ENCODE peak calls at places on chromosomes 16 and 17, in nine cellular contexts. R is stomach, I is A549, J is testis, Y is adrenal gland, Z is lung, D is hepatocyte, V is mammary epithelial cell, W is uterus. B is an unnamed sample.

GRCh38 chr16:80527297-80527696 is 13.5 kb upstream of the DYNLRB2 start:
- DNase-seq in V (peak; percentile 11), R (no peak), J (peak; percentile 71), I (no peak), Z (no peak), D (peak; percentile 63), Y (peak; percentile 22), W (no peak), B (no peak)

GRCh38 chr16:12081048-12081404 is 104.5 kb downstream of the SNX29 start:
- DNase-seq in D (no peak), W (no peak), I (no peak), V (no peak), R (no peak), J (no peak), Y (peak; percentile 9), Z (no peak), B (no peak)

GRCh38 chr17:50180593-50180992 is 14.8 kb downstream of the SGCA start:
- DNase-seq in Y (no peak), W (no peak), J (no peak), R (no peak), Z (no peak), D (no peak), V (no peak), I (no peak), B (no peak)

GRCh38 chr17:64315032-64315490 is 52.0 kb upstream of the TEX2 start:
- DNase-seq in W (peak; percentile 93), I (no peak), V (no peak), J (peak; percentile 86), D (no peak), R (peak; percentile 79), Y (peak; percentile 80), Z (peak; percentile 88), B (no peak)

GRCh38 chr16:49461517-49461951 is 87.9 kb downstream of the C16orf78 start:
- DNase-seq in W (no peak), R (peak; percentile 2), I (no peak), V (no peak), Y (peak; percentile 8), D (no peak), J (no peak), Z (no peak), B (no peak)

GRCh38 chr17:5672141-5672540 is 87.8 kb upstream of the NLRP1 start:
- DNase-seq in Z (no peak), I (no peak), Y (no peak), J (no peak), W (no peak), R (no peak), V (no peak), D (no peak), B (no peak)

GRCh38 chr17:5473906-5474305 is 5.1 kb upstream of the DHX33 start:
- DNase-seq in W (no peak), I (no peak), D (no peak), R (no peak), V (no peak), J (no peak), Z (no peak), Y (no peak), B (no peak)

GRCh38 chr16:73473713-73474112 is 425.8 kb upstream of the ZFHX3 start:
- DNase-seq in W (no peak), D (peak; percentile 13), I (no peak), Y (no peak), Z (no peak), J (no peak), R (no peak), V (no peak), B (no peak)

GRCh38 chr16:9797306-9797705 is 384.9 kb downstream of the GRIN2A start:
- DNase-seq in V (peak; percentile 6), Z (no peak), J (no peak), I (no peak), D (peak; percentile 67), W (no peak), Y (no peak), R (no peak), B (no peak)

GRCh38 chr16:89349947-89350633 is 132.6 kb downstream of the ZNF778 start:
- DNase-seq in R (no peak), Y (no peak), Z (no peak), W (no peak), I (no peak), V (no peak), J (no peak), D (no peak), B (no peak)

GRCh38 chr16:53129281-53130192 is 74.7 kb downstream of the CHD9 start:
- DNase-seq in D (peak; percentile 42), W (no peak), Y (no peak), R (no peak), I (no peak), V (peak; percentile 23), J (no peak), Z (no peak), B (peak; percentile 38)

GRCh38 chr17:65064452-65065019 is 8.0 kb upstream of the GNA13 start:
- DNase-seq in D (peak; percentile 62), R (no peak), Y (no peak), V (peak; percentile 96), Z (no peak), J (no peak), W (no peak), I (peak; percentile 32), B (peak; percentile 81)

GRCh38 chr16:73232555-73233422 is 184.9 kb upstream of the ZFHX3 start:
- DNase-seq in J (peak; percentile 26), V (peak; percentile 12), Y (peak; percentile 22), W (peak; percentile 82), D (peak; percentile 82), I (peak; percentile 56), Z (no peak), R (no peak), B (no peak)

GRCh38 chr17:9350083-9350482 is 225.5 kb downstream of the STX8 start:
- DNase-seq in I (no peak), Z (no peak), W (no peak), D (no peak), Y (no peak), R (no peak), V (peak; percentile 91), J (no peak), B (peak; percentile 52)

GRCh38 chr17:28426081-28426519 is 20.1 kb upstream of the SLC46A1 start:
- DNase-seq in I (peak; percentile 58), R (peak; percentile 37), D (no peak), Z (no peak), V (no peak), W (no peak), J (no peak), Y (no peak), B (no peak)

GRCh38 chr17:21019976-21020575 is 22.7 kb downstream of the USP22 start:
- DNase-seq in D (no peak), V (no peak), Z (no peak), Y (no peak), R (peak; percentile 55), I (no peak), W (no peak), J (peak; percentile 69), B (no peak)

GRCh38 chr16:20740007-20740883 is 1.4 kb downstream of the THUMPD1 start:
- DNase-seq in Z (no peak), I (peak; percentile 21), D (no peak), Y (no peak), R (no peak), J (no peak), W (no peak), V (peak; percentile 42), B (peak; percentile 31)

GRCh38 chr16:85028638-85029412 is 1.2 kb downstream of the KIAA0513 start:
- DNase-seq in I (no peak), Y (peak; percentile 65), W (peak; percentile 44), Z (no peak), V (peak; percentile 90), J (peak; percentile 49), R (peak; percentile 84), D (peak; percentile 74), B (peak; percentile 80)
- H3K27ac ChIP-seq in I (peak overlapping the region; percentile 92), Y (peak overlapping the region; percentile 91), W (peak overlapping the region; percentile 86), Z (peak overlapping the region; percentile 71), V (no peak overlapping the region), J (peak overlapping the region; percentile 94), R (peak overlapping the region; percentile 97), D (peak overlapping the region; percentile 40), B (peak overlapping the region; percentile 76)

DNA sequence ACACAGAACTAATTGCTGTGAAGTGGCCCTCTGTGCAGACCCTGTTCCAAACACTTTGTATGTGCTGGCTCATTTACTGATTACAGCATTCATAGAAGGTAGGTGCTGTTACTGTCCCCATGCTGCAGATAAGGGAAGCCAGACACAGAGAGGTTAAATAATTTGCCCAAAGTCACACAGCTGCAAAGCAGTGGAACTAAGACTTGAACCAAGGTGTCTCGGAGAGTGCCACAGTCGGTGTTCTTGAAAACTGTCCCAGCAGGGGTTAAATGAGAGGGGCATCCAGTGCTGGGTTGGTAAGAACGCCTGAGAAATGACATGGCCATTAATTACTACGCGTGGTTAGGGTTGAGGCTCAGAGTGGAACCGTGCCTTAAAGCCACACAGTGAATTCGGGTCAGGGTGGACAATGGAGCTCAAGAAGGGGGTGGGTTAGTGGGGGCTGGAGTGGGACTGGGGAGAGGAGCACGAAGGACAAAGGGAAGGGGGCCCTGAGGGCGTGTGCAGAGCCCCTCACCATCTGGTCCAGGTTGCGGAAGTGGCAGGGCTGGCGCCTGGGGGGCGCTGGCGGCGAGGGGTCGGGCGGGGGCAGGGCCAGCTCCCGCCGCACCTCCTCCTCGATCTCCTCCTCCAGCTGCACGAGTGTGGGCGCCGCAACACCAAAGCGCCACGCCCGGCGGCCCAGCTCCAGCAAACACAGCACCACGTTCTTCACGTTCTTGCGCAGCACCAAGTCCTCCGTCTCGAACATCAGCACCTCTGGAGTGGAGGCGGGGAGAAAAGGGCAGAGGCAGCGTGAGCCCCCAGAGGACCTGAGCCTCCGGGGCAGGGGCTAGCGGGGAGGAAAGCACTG is 3.3 kb downstream of the GAS2L2 start:
- DNase-seq in V (no peak), I (no peak), W (no peak), Z (no peak), R (peak; percentile 38), J (no peak), Y (no peak), D (peak; percentile 34), B (no peak)
- TF ChIP-seq CTCF in V (no peak), I (no peak), W (no peak), Z (no peak), R (no peak), J (no peak), Y (no peak), D (no peak), B (no peak)

DNA sequence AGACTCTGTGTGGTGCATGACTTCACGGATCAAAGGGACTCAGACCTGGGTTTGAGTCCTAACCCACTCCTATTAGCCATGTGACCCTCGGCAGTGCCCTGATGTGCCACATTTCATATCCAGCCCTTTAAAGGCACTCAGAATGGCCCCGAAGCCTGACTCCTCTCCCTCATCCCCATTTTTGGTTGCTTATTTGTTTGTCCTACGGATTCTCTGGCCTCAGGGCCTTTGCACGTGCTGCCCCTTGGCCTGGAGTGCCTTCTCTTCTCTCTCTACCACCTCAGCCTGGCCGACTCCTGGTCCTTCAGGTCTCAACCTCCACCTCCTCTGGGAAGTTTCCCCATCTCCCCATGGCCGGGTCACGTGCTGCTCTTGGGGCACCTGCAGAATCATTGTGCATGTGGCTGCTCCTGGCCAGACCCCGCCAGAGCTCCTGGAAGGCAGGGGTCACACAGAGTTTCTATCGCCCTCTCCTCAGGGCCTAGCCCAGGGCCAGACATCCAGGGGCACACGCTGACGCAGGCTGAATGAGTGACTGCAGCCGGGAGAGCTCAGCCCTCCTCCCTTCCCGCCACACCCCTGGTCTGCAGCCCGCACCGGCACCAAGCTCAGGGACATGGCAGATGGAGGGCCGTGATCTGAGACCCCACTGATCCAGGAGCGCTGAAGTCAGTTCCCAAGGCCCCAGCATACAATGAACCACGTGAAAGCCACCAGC is 22.0 kb upstream of the CIBAR2 start:
- DNase-seq in I (no peak), J (no peak), W (no peak), V (no peak), Y (no peak), D (no peak), Z (no peak), R (no peak), B (no peak)
- H3K27ac ChIP-seq in I (no peak overlapping the region), J (no peak overlapping the region), W (no peak overlapping the region), V (no peak overlapping the region), Y (peak overlapping the region; percentile 99), D (no peak overlapping the region), Z (peak overlapping the region; percentile 13), R (no peak overlapping the region), B (no peak overlapping the region)

GRCh38 chr17:44759096-44759915 is 518 bp downstream of the ADAM11 start:
- DNase-seq in V (no peak), I (no peak), D (no peak), J (no peak), Y (no peak), Z (no peak), R (no peak), W (no peak), B (no peak)
- TF ChIP-seq CTCF in V (no peak), I (no peak), D (no peak), J (no peak), Y (no peak), Z (no peak), R (no peak), W (no peak), B (no peak)